ENCODE peak calls at places on chromosomes 1 and 21, in nine cellular contexts. B is DND-41; D is adipocyte; M is CD8-positive, alpha-beta T cell; Q is thoracic aorta; K is cardiac muscle cell; R is SK-N-SH; Y is tibial artery; W is spleen. V is an unnamed sample.
A peak's percentile ranks its signal among the peaks of the same experiment; 100 is the strongest.

GRCh38 chr1:173122958-173123852 is 72.5 kb upstream of the TNFSF18 start:
- DNase-seq in B (no peak), D (peak; percentile 96), M (no peak), Q (no peak), K (peak; percentile 98), R (peak; percentile 4), Y (peak; percentile 78), W (no peak), V (no peak)

GRCh38 chr1:28415246-28415645 is 45.7 kb downstream of the PHACTR4 start:
- DNase-seq in B (no peak), D (no peak), M (no peak), Q (no peak), K (no peak), R (no peak), Y (no peak), W (no peak), V (no peak)

GRCh38 chr1:31807273-31808048 is 8.4 kb downstream of the SPOCD1 start:
- DNase-seq in B (no peak), D (no peak), M (no peak), Q (no peak), K (no peak), R (no peak), Y (no peak), W (peak; percentile 30), V (no peak)

GRCh38 chr1:30816211-30817082 is 58.9 kb upstream of the LAPTM5 start:
- DNase-seq in B (no peak), D (peak; percentile 82), M (no peak), Q (no peak), K (peak; percentile 80), R (peak; percentile 84), Y (no peak), W (no peak), V (no peak)

GRCh38 chr1:109782927-109783326 is 19.2 kb upstream of the EPS8L3 start:
- DNase-seq in B (no peak), D (no peak), M (no peak), Q (no peak), K (no peak), R (no peak), Y (no peak), W (peak; percentile 39), V (no peak)

GRCh38 chr1:234102591-234102990 is 198.1 kb downstream of the SLC35F3 start:
- DNase-seq in B (no peak), D (no peak), M (no peak), Q (no peak), K (no peak), R (no peak), Y (no peak), W (no peak), V (no peak)

GRCh38 chr1:151620286-151620685 is 8.4 kb downstream of the SNX27 start:
- DNase-seq in B (no peak), D (peak; percentile 71), M (no peak), Q (no peak), K (peak; percentile 59), R (no peak), Y (no peak), W (no peak), V (no peak)

GRCh38 chr21:44989538-44989888 is 49.7 kb downstream of the SLX9 start:
- DNase-seq in B (peak; percentile 79), D (no peak), M (no peak), Q (no peak), K (peak; percentile 55), R (peak; percentile 77), Y (no peak), W (peak; percentile 69), V (no peak)

GRCh38 chr21:29829514-29830255 is 110.1 kb downstream of the GRIK1 start:
- DNase-seq in B (no peak), D (peak; percentile 15), M (no peak), Q (no peak), K (no peak), R (no peak), Y (no peak), W (no peak), V (no peak)

GRCh38 chr21:29832217-29832616 is 107.6 kb downstream of the GRIK1 start:
- DNase-seq in B (no peak), D (no peak), M (no peak), Q (no peak), K (no peak), R (no peak), Y (no peak), W (no peak), V (no peak)

GRCh38 chr21:29834617-29835016 is 105.2 kb downstream of the GRIK1 start:
- DNase-seq in B (no peak), D (no peak), M (no peak), Q (no peak), K (no peak), R (no peak), Y (no peak), W (no peak), V (no peak)
- H3K4me3 ChIP-seq in B (no peak overlapping the region), D (no peak overlapping the region), M (no peak overlapping the region), Q (no peak overlapping the region), K (no peak overlapping the region), R (no peak overlapping the region), Y (no peak overlapping the region), W (no peak overlapping the region), V (no peak overlapping the region)

GRCh38 chr21:37474342-37474741 is 107.8 kb downstream of the DYRK1A start:
- DNase-seq in B (no peak), D (no peak), M (no peak), Q (no peak), K (no peak), R (no peak), Y (no peak), W (no peak), V (no peak)
- H3K4me1 ChIP-seq in B (no peaks in the 10 kb centered on the region), D (peaks cover 7% of the 10 kb centered on the region), M (peaks cover 45% of the 10 kb centered on the region), Q (peaks cover 49% of the 10 kb centered on the region), K (peaks cover 25% of the 10 kb centered on the region), R (no peaks in the 10 kb centered on the region), Y (peaks cover 54% of the 10 kb centered on the region), W (peaks cover 79% of the 10 kb centered on the region), V (peaks cover 67% of the 10 kb centered on the region)

DNA sequence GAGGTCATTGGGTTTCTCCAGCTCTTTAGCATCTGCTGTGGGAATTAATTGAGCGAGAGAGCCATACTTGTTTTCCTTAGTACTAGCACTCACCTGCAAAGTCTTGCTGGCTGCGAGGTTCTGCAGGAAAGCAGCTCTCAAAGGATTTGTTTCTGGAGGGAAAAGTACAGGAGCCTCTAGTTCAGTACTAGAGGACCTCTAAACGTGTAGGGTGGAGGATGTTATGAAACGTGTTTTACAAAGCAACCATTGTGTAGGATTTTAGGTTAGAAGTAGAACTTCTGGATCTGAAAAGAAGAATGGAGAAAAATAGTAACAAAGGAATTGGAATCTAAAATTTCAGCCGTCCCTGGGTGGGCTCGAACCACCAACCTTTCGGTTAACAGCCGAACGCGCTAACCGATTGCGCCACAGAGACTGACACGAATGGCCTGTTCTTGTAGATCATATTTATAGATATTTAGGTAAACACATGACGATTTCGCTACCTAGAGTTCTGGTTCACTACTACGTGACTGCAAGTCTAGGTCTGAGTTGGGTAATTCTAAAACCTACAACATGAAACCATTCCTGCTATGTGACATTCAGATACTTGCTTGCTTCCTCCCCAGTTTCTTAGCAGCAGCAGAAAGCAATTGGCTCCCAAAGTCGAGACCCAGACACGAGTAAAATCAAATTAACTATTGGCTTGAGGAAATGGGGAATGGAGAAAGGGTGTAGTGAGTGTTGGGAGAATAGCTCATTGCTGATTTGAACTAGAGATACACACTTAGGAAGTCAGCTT is 60.2 kb upstream of the CFAP126 start:
- DNase-seq in B (no peak), D (peak; percentile 46), M (no peak), Q (no peak), K (peak; percentile 49), R (peak; percentile 36), Y (no peak), W (no peak), V (peak; percentile 21)
- H3K4me3 ChIP-seq in B (no peak overlapping the region), D (no peak overlapping the region), M (no peak overlapping the region), Q (no peak overlapping the region), K (no peak overlapping the region), R (peak overlapping the region; percentile 41), Y (no peak overlapping the region), W (no peak overlapping the region), V (no peak overlapping the region)

GRCh38 chr1:174953170-174953569 is 46.6 kb upstream of the CACYBP start:
- DNase-seq in B (no peak), D (no peak), M (no peak), Q (no peak), K (no peak), R (no peak), Y (no peak), W (no peak), V (no peak)
- H3K4me1 ChIP-seq in B (peaks cover 10% of the 10 kb centered on the region), D (peaks cover 11% of the 10 kb centered on the region), M (peaks cover 11% of the 10 kb centered on the region), Q (peaks cover 10% of the 10 kb centered on the region), K (no peaks in the 10 kb centered on the region), R (no peaks in the 10 kb centered on the region), Y (peaks cover 19% of the 10 kb centered on the region), W (peaks cover 24% of the 10 kb centered on the region), V (peaks cover 35% of the 10 kb centered on the region)

GRCh38 chr1:153541641-153542569 is 1.2 kb upstream of the S100A5 start:
- DNase-seq in B (no peak), D (no peak), M (no peak), Q (no peak), K (no peak), R (no peak), Y (peak; percentile 18), W (peak; percentile 68), V (no peak)

GRCh38 chr1:153545067-153546055 is at the start of gene S100A4:
- DNase-seq in B (peak; percentile 97), D (peak; percentile 99), M (peak; percentile 78), Q (peak; percentile 80), K (peak; percentile 95), R (peak; percentile 83), Y (peak; percentile 95), W (peak; percentile 93), V (peak; percentile 88)

GRCh38 chr1:153542956-153543737 is 2.4 kb upstream of the S100A5 start:
- DNase-seq in B (peak; percentile 45), D (peak; percentile 37), M (no peak), Q (no peak), K (no peak), R (no peak), Y (peak; percentile 13), W (peak; percentile 16), V (no peak)

GRCh38 chr1:153544453-153545066 is 1.0 kb downstream of the S100A4 start:
- DNase-seq in B (no peak), D (no peak), M (no peak), Q (no peak), K (no peak), R (peak; percentile 13), Y (peak; percentile 25), W (no peak), V (no peak)

DNA sequence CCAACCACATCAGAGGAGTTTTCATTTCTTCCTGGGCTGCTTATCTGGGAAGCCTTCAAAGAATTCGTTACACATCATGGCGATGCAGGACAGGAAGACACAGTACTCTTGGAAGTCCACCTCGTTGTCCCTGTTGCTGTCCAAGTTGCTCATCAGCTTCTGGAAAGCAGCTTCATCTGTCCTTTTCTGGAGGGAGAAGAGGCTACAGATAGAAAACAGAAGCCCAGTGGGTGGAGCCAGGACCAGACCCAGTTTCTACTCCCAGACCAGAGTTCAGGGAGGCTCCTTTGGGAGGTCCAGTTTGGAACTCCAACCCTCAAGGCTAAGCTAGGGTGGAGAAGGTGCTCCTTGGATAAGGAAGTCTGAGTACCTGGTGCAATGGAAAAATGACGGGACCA is 1.9 kb downstream of the S100A4 start:
- DNase-seq in B (no peak), D (peak; percentile 20), M (no peak), Q (no peak), K (no peak), R (no peak), Y (peak; percentile 16), W (peak; percentile 34), V (no peak)
- H3K4me3 ChIP-seq in B (no peak overlapping the region), D (peak overlapping the region; percentile 91), M (peak overlapping the region; percentile 56), Q (peak overlapping the region; percentile 85), K (no peak overlapping the region), R (no peak overlapping the region), Y (peak overlapping the region; percentile 53), W (no peak overlapping the region), V (peak overlapping the region; percentile 71)

V was measured in CD4-positive, alpha-beta memory T cell.